ENCODE peak calls at places on chromosome 3, in four cellular contexts. O is head of caudate nucleus, A is AG20443, F is AG04450. N is an unnamed sample.

GRCh38 chr3:116318370-116318769 is 126.9 kb downstream of the LSAMP start:
- DNase-seq in O (no peak), A (no peak), F (no peak), N (no peak)

GRCh38 chr3:16770021-16770420 is 114.7 kb upstream of the PLCL2 start:
- DNase-seq in O (no peak), A (no peak), F (no peak), N (no peak)

GRCh38 chr3:173529062-173529711 is 131.6 kb downstream of the NLGN1 start:
- DNase-seq in O (no peak), A (peak; percentile 10), F (no peak), N (no peak)

GRCh38 chr3:113166719-113167492 is 44.5 kb upstream of the BOC start:
- DNase-seq in O (peak; percentile 34), A (peak; percentile 80), F (peak; percentile 16), N (peak; percentile 17)

GRCh38 chr3:5197470-5198312 is 10.2 kb downstream of the EDEM1 start:
- DNase-seq in O (no peak), A (no peak), F (no peak), N (no peak)

GRCh38 chr3:184740509-184741258 is 28.8 kb upstream of the MAGEF1 start:
- DNase-seq in O (peak; percentile 73), A (peak; percentile 81), F (no peak), N (no peak)

GRCh38 chr3:175941352-175941751 is 1082.2 kb downstream of the NAALADL2 start:
- DNase-seq in O (peak; percentile 16), A (no peak), F (no peak), N (no peak)

GRCh38 chr3:46930176-46930944 is 46.2 kb downstream of the CCDC12 start:
- DNase-seq in O (no peak), A (no peak), F (no peak), N (peak; percentile 24)

GRCh38 chr3:140180603-140181002 is 245.6 kb downstream of the CLSTN2 start:
- DNase-seq in O (no peak), A (no peak), F (no peak), N (no peak)

GRCh38 chr3:2765002-2765579 is 345.1 kb downstream of the IL5RA start:
- DNase-seq in O (peak; percentile 25), A (no peak), F (no peak), N (no peak)

GRCh38 chr3:49723301-49723630 is 485 bp downstream of the GMPPB start:
- DNase-seq in O (peak; percentile 79), A (peak; percentile 39), F (no peak), N (peak; percentile 33)

GRCh38 chr3:156148345-156148945 is 28.1 kb downstream of the KCNAB1 start:
- DNase-seq in O (no peak), A (no peak), F (no peak), N (no peak)